ENCODE peak calls at places on chromosomes 12 and 14, in ten cellular contexts. One of them, this sample, is unnamed.
A peak's percentile ranks its signal among the peaks of the same experiment; 100 is the strongest.

GRCh38 chr12:104515899-104516298 is 59.2 kb downstream of the CHST11 start:
- DNase-seq in fibroblast of the aortic adventitia: peak; percentile 58
- DNase-seq in HT1080: no peak
- DNase-seq in NCI-H2081 treated with DMSO at 0.1 percent for 48 hours: no peak
- DNase-seq in stimulated activated CD4-positive, alpha-beta T cell treated with anti-CD3 and anti-CD28 coated beads, Interleukin-4, amount 100 ng/mL, for 24 hours: no peak
- DNase-seq in T-helper 2 cell: no peak
- DNase-seq in NCI-H1092: no peak
- DNase-seq in glomerular endothelial cell: no peak
- DNase-seq in stimulated activated CD8-positive, alpha-beta memory T cell treated with anti-CD3 and anti-CD28 coated beads, Interleukin-2, amount 100 ng/mL, for 1 hour: no peak
- DNase-seq in EH: no peak
- DNase-seq in this sample: no peak

GRCh38 chr12:22610148-22610547 is 14.8 kb upstream of the ETNK1 start:
- DNase-seq in fibroblast of the aortic adventitia: no peak
- DNase-seq in HT1080: no peak
- DNase-seq in NCI-H2081 treated with DMSO at 0.1 percent for 48 hours: no peak
- DNase-seq in stimulated activated CD4-positive, alpha-beta T cell treated with anti-CD3 and anti-CD28 coated beads, Interleukin-4, amount 100 ng/mL, for 24 hours: no peak
- DNase-seq in T-helper 2 cell: no peak
- DNase-seq in NCI-H1092: no peak
- DNase-seq in glomerular endothelial cell: no peak
- DNase-seq in stimulated activated CD8-positive, alpha-beta memory T cell treated with anti-CD3 and anti-CD28 coated beads, Interleukin-2, amount 100 ng/mL, for 1 hour: no peak
- DNase-seq in EH: no peak
- DNase-seq in this sample: no peak

GRCh38 chr14:53452005-53452678 is 299.0 kb upstream of the DDHD1 start:
- DNase-seq in fibroblast of the aortic adventitia: no peak
- DNase-seq in HT1080: no peak
- DNase-seq in NCI-H2081 treated with DMSO at 0.1 percent for 48 hours: no peak
- DNase-seq in stimulated activated CD4-positive, alpha-beta T cell treated with anti-CD3 and anti-CD28 coated beads, Interleukin-4, amount 100 ng/mL, for 24 hours: no peak
- DNase-seq in T-helper 2 cell: no peak
- DNase-seq in NCI-H1092: no peak
- DNase-seq in glomerular endothelial cell: no peak
- DNase-seq in stimulated activated CD8-positive, alpha-beta memory T cell treated with anti-CD3 and anti-CD28 coated beads, Interleukin-2, amount 100 ng/mL, for 1 hour: no peak
- DNase-seq in EH: no peak
- DNase-seq in this sample: no peak

GRCh38 chr12:52976574-52977071 is 27.7 kb downstream of the KRT18 start:
- DNase-seq in fibroblast of the aortic adventitia: peak; percentile 78
- DNase-seq in HT1080: peak; percentile 26
- DNase-seq in NCI-H2081 treated with DMSO at 0.1 percent for 48 hours: no peak
- DNase-seq in stimulated activated CD4-positive, alpha-beta T cell treated with anti-CD3 and anti-CD28 coated beads, Interleukin-4, amount 100 ng/mL, for 24 hours: no peak
- DNase-seq in T-helper 2 cell: no peak
- DNase-seq in NCI-H1092: no peak
- DNase-seq in glomerular endothelial cell: no peak
- DNase-seq in stimulated activated CD8-positive, alpha-beta memory T cell treated with anti-CD3 and anti-CD28 coated beads, Interleukin-2, amount 100 ng/mL, for 1 hour: no peak
- DNase-seq in EH: peak; percentile 99
- DNase-seq in this sample: no peak

GRCh38 chr14:74275265-74275841 is 27.4 kb downstream of the ABCD4 start:
- DNase-seq in fibroblast of the aortic adventitia: peak; percentile 93
- DNase-seq in HT1080: peak; percentile 31
- DNase-seq in NCI-H2081 treated with DMSO at 0.1 percent for 48 hours: no peak
- DNase-seq in stimulated activated CD4-positive, alpha-beta T cell treated with anti-CD3 and anti-CD28 coated beads, Interleukin-4, amount 100 ng/mL, for 24 hours: no peak
- DNase-seq in T-helper 2 cell: no peak
- DNase-seq in NCI-H1092: no peak
- DNase-seq in glomerular endothelial cell: no peak
- DNase-seq in stimulated activated CD8-positive, alpha-beta memory T cell treated with anti-CD3 and anti-CD28 coated beads, Interleukin-2, amount 100 ng/mL, for 1 hour: no peak
- DNase-seq in EH: peak; percentile 70
- DNase-seq in this sample: no peak

GRCh38 chr12:3200779-3201738 is 123.9 kb downstream of the TSPAN9 start:
- DNase-seq in fibroblast of the aortic adventitia: no peak
- DNase-seq in HT1080: no peak
- DNase-seq in NCI-H2081 treated with DMSO at 0.1 percent for 48 hours: no peak
- DNase-seq in stimulated activated CD4-positive, alpha-beta T cell treated with anti-CD3 and anti-CD28 coated beads, Interleukin-4, amount 100 ng/mL, for 24 hours: no peak
- DNase-seq in T-helper 2 cell: no peak
- DNase-seq in NCI-H1092: no peak
- DNase-seq in glomerular endothelial cell: no peak
- DNase-seq in stimulated activated CD8-positive, alpha-beta memory T cell treated with anti-CD3 and anti-CD28 coated beads, Interleukin-2, amount 100 ng/mL, for 1 hour: no peak
- DNase-seq in EH: no peak
- DNase-seq in this sample: no peak

GRCh38 chr12:110669193-110669502 is 19.8 kb downstream of the HVCN1 start:
- DNase-seq in fibroblast of the aortic adventitia: no peak
- DNase-seq in HT1080: no peak
- DNase-seq in NCI-H2081 treated with DMSO at 0.1 percent for 48 hours: no peak
- DNase-seq in stimulated activated CD4-positive, alpha-beta T cell treated with anti-CD3 and anti-CD28 coated beads, Interleukin-4, amount 100 ng/mL, for 24 hours: no peak
- DNase-seq in T-helper 2 cell: no peak
- DNase-seq in NCI-H1092: no peak
- DNase-seq in glomerular endothelial cell: no peak
- DNase-seq in stimulated activated CD8-positive, alpha-beta memory T cell treated with anti-CD3 and anti-CD28 coated beads, Interleukin-2, amount 100 ng/mL, for 1 hour: no peak
- DNase-seq in EH: no peak
- DNase-seq in this sample: no peak

GRCh38 chr12:65821336-65821735 is 2.9 kb upstream of the HMGA2 start:
- DNase-seq in fibroblast of the aortic adventitia: no peak
- DNase-seq in HT1080: peak; percentile 68
- DNase-seq in NCI-H2081 treated with DMSO at 0.1 percent for 48 hours: no peak
- DNase-seq in stimulated activated CD4-positive, alpha-beta T cell treated with anti-CD3 and anti-CD28 coated beads, Interleukin-4, amount 100 ng/mL, for 24 hours: no peak
- DNase-seq in T-helper 2 cell: no peak
- DNase-seq in NCI-H1092: no peak
- DNase-seq in glomerular endothelial cell: no peak
- DNase-seq in stimulated activated CD8-positive, alpha-beta memory T cell treated with anti-CD3 and anti-CD28 coated beads, Interleukin-2, amount 100 ng/mL, for 1 hour: no peak
- DNase-seq in EH: peak; percentile 32
- DNase-seq in this sample: no peak

GRCh38 chr12:120761581-120761980 is 36.0 kb downstream of the ACADS start:
- DNase-seq in fibroblast of the aortic adventitia: peak; percentile 86
- DNase-seq in HT1080: no peak
- DNase-seq in NCI-H2081 treated with DMSO at 0.1 percent for 48 hours: no peak
- DNase-seq in stimulated activated CD4-positive, alpha-beta T cell treated with anti-CD3 and anti-CD28 coated beads, Interleukin-4, amount 100 ng/mL, for 24 hours: no peak
- DNase-seq in T-helper 2 cell: no peak
- DNase-seq in NCI-H1092: no peak
- DNase-seq in glomerular endothelial cell: no peak
- DNase-seq in stimulated activated CD8-positive, alpha-beta memory T cell treated with anti-CD3 and anti-CD28 coated beads, Interleukin-2, amount 100 ng/mL, for 1 hour: no peak
- DNase-seq in EH: peak; percentile 74
- DNase-seq in this sample: no peak

GRCh38 chr12:67989184-67989965 is at the start of gene IFNG-AS1:
- DNase-seq in fibroblast of the aortic adventitia: no peak
- DNase-seq in HT1080: no peak
- DNase-seq in NCI-H2081 treated with DMSO at 0.1 percent for 48 hours: no peak
- DNase-seq in stimulated activated CD4-positive, alpha-beta T cell treated with anti-CD3 and anti-CD28 coated beads, Interleukin-4, amount 100 ng/mL, for 24 hours: no peak
- DNase-seq in T-helper 2 cell: no peak
- DNase-seq in NCI-H1092: no peak
- DNase-seq in glomerular endothelial cell: no peak
- DNase-seq in stimulated activated CD8-positive, alpha-beta memory T cell treated with anti-CD3 and anti-CD28 coated beads, Interleukin-2, amount 100 ng/mL, for 1 hour: no peak
- DNase-seq in EH: no peak
- DNase-seq in this sample: no peak

GRCh38 chr12:18552829-18553228 is 185.0 kb downstream of the PLCZ1 start:
- DNase-seq in fibroblast of the aortic adventitia: no peak
- DNase-seq in HT1080: no peak
- DNase-seq in NCI-H2081 treated with DMSO at 0.1 percent for 48 hours: no peak
- DNase-seq in stimulated activated CD4-positive, alpha-beta T cell treated with anti-CD3 and anti-CD28 coated beads, Interleukin-4, amount 100 ng/mL, for 24 hours: no peak
- DNase-seq in T-helper 2 cell: no peak
- DNase-seq in NCI-H1092: no peak
- DNase-seq in glomerular endothelial cell: no peak
- DNase-seq in stimulated activated CD8-positive, alpha-beta memory T cell treated with anti-CD3 and anti-CD28 coated beads, Interleukin-2, amount 100 ng/mL, for 1 hour: no peak
- DNase-seq in EH: no peak
- DNase-seq in this sample: no peak

GRCh38 chr14:31286456-31287293 is 79.1 kb upstream of the HECTD1 start:
- DNase-seq in fibroblast of the aortic adventitia: no peak
- DNase-seq in HT1080: no peak
- DNase-seq in NCI-H2081 treated with DMSO at 0.1 percent for 48 hours: no peak
- DNase-seq in stimulated activated CD4-positive, alpha-beta T cell treated with anti-CD3 and anti-CD28 coated beads, Interleukin-4, amount 100 ng/mL, for 24 hours: peak; percentile 14
- DNase-seq in T-helper 2 cell: no peak
- DNase-seq in NCI-H1092: no peak
- DNase-seq in glomerular endothelial cell: no peak
- DNase-seq in stimulated activated CD8-positive, alpha-beta memory T cell treated with anti-CD3 and anti-CD28 coated beads, Interleukin-2, amount 100 ng/mL, for 1 hour: no peak
- DNase-seq in EH: no peak
- DNase-seq in this sample: no peak

GRCh38 chr12:19915392-19916192 is 452.7 kb upstream of the PDE3A start:
- DNase-seq in fibroblast of the aortic adventitia: peak; percentile 72
- DNase-seq in HT1080: peak; percentile 12
- DNase-seq in NCI-H2081 treated with DMSO at 0.1 percent for 48 hours: peak; percentile 32
- DNase-seq in stimulated activated CD4-positive, alpha-beta T cell treated with anti-CD3 and anti-CD28 coated beads, Interleukin-4, amount 100 ng/mL, for 24 hours: no peak
- DNase-seq in T-helper 2 cell: no peak
- DNase-seq in NCI-H1092: peak; percentile 47
- DNase-seq in glomerular endothelial cell: peak; percentile 68
- DNase-seq in stimulated activated CD8-positive, alpha-beta memory T cell treated with anti-CD3 and anti-CD28 coated beads, Interleukin-2, amount 100 ng/mL, for 1 hour: no peak
- DNase-seq in EH: peak; percentile 60
- DNase-seq in this sample: peak; percentile 69

GRCh38 chr14:77139022-77139421 is 2.6 kb downstream of the ZDHHC22 start:
- DNase-seq in fibroblast of the aortic adventitia: no peak
- DNase-seq in HT1080: no peak
- DNase-seq in NCI-H2081 treated with DMSO at 0.1 percent for 48 hours: no peak
- DNase-seq in stimulated activated CD4-positive, alpha-beta T cell treated with anti-CD3 and anti-CD28 coated beads, Interleukin-4, amount 100 ng/mL, for 24 hours: no peak
- DNase-seq in T-helper 2 cell: no peak
- DNase-seq in NCI-H1092: no peak
- DNase-seq in glomerular endothelial cell: no peak
- DNase-seq in stimulated activated CD8-positive, alpha-beta memory T cell treated with anti-CD3 and anti-CD28 coated beads, Interleukin-2, amount 100 ng/mL, for 1 hour: no peak
- DNase-seq in EH: no peak
- DNase-seq in this sample: no peak

GRCh38 chr14:67311868-67312267 is 47.7 kb downstream of the ATP6V1D start:
- DNase-seq in fibroblast of the aortic adventitia: no peak
- DNase-seq in HT1080: no peak
- DNase-seq in NCI-H2081 treated with DMSO at 0.1 percent for 48 hours: no peak
- DNase-seq in stimulated activated CD4-positive, alpha-beta T cell treated with anti-CD3 and anti-CD28 coated beads, Interleukin-4, amount 100 ng/mL, for 24 hours: no peak
- DNase-seq in T-helper 2 cell: no peak
- DNase-seq in NCI-H1092: no peak
- DNase-seq in glomerular endothelial cell: no peak
- DNase-seq in stimulated activated CD8-positive, alpha-beta memory T cell treated with anti-CD3 and anti-CD28 coated beads, Interleukin-2, amount 100 ng/mL, for 1 hour: no peak
- DNase-seq in EH: no peak
- DNase-seq in this sample: no peak

GRCh38 chr14:74852922-74853530 is 22.9 kb downstream of the PROX2 start:
- DNase-seq in fibroblast of the aortic adventitia: peak; percentile 86
- DNase-seq in HT1080: no peak
- DNase-seq in NCI-H2081 treated with DMSO at 0.1 percent for 48 hours: no peak
- DNase-seq in stimulated activated CD4-positive, alpha-beta T cell treated with anti-CD3 and anti-CD28 coated beads, Interleukin-4, amount 100 ng/mL, for 24 hours: no peak
- DNase-seq in T-helper 2 cell: no peak
- DNase-seq in NCI-H1092: no peak
- DNase-seq in glomerular endothelial cell: no peak
- DNase-seq in stimulated activated CD8-positive, alpha-beta memory T cell treated with anti-CD3 and anti-CD28 coated beads, Interleukin-2, amount 100 ng/mL, for 1 hour: no peak
- DNase-seq in EH: peak; percentile 82
- DNase-seq in this sample: no peak